ENCODE peak calls at places on chromosomes 3 and 15, in nine cellular contexts. One of them, this sample, is unnamed.
A peak's percentile ranks its signal among the peaks of the same experiment; 100 is the strongest.

GRCh38 chr3:144332866-144333265 is 361.2 kb downstream of the DIPK2A start:
- DNase-seq in NCI-H1694: no peak
- DNase-seq in psoas muscle: no peak
- DNase-seq in naive thymus-derived CD8-positive, alpha-beta T cell: no peak
- DNase-seq in Right ventricle myocardium superior: no peak
- DNase-seq in posterior cingulate gyrus: no peak
- DNase-seq in stomach: no peak
- DNase-seq in uterus: no peak
- DNase-seq in stimulated activated CD8-positive, alpha-beta memory T cell treated with anti-CD3 and anti-CD28 coated beads, Interleukin-7, amount 100 ng/mL, for 1 hour: no peak
- DNase-seq in this sample: no peak

GRCh38 chr3:120450261-120450913 is 405 bp downstream of the FSTL1 start:
- DNase-seq in naive thymus-derived CD8-positive, alpha-beta T cell: no peak
- DNase-seq in stimulated activated CD8-positive, alpha-beta memory T cell treated with anti-CD3 and anti-CD28 coated beads, Interleukin-7, amount 100 ng/mL, for 1 hour: no peak
- DNase-seq in posterior cingulate gyrus: peak; percentile 16
- DNase-seq in stomach: peak; percentile 31
- DNase-seq in uterus: peak; percentile 44
- DNase-seq in Right ventricle myocardium superior: peak; percentile 64
- DNase-seq in NCI-H1694: no peak
- DNase-seq in psoas muscle: peak; percentile 39
- DNase-seq in this sample: peak; percentile 35

GRCh38 chr3:133540896-133541674 is 32.4 kb upstream of the CDV3 start:
- DNase-seq in stomach: no peak
- DNase-seq in NCI-H1694: no peak
- DNase-seq in posterior cingulate gyrus: no peak
- DNase-seq in stimulated activated CD8-positive, alpha-beta memory T cell treated with anti-CD3 and anti-CD28 coated beads, Interleukin-7, amount 100 ng/mL, for 1 hour: no peak
- DNase-seq in naive thymus-derived CD8-positive, alpha-beta T cell: no peak
- DNase-seq in psoas muscle: no peak
- DNase-seq in Right ventricle myocardium superior: no peak
- DNase-seq in uterus: no peak
- DNase-seq in this sample: peak; percentile 40

GRCh38 chr3:105752791-105753415 is 115.9 kb downstream of the CBLB start:
- DNase-seq in stomach: no peak
- DNase-seq in posterior cingulate gyrus: no peak
- DNase-seq in stimulated activated CD8-positive, alpha-beta memory T cell treated with anti-CD3 and anti-CD28 coated beads, Interleukin-7, amount 100 ng/mL, for 1 hour: no peak
- DNase-seq in psoas muscle: no peak
- DNase-seq in uterus: no peak
- DNase-seq in naive thymus-derived CD8-positive, alpha-beta T cell: peak; percentile 17
- DNase-seq in Right ventricle myocardium superior: no peak
- DNase-seq in NCI-H1694: no peak
- DNase-seq in this sample: peak; percentile 27

GRCh38 chr15:34239151-34239761 is 14.4 kb downstream of the EMC4 start:
- DNase-seq in posterior cingulate gyrus: no peak
- DNase-seq in stimulated activated CD8-positive, alpha-beta memory T cell treated with anti-CD3 and anti-CD28 coated beads, Interleukin-7, amount 100 ng/mL, for 1 hour: no peak
- DNase-seq in stomach: no peak
- DNase-seq in naive thymus-derived CD8-positive, alpha-beta T cell: no peak
- DNase-seq in psoas muscle: no peak
- DNase-seq in Right ventricle myocardium superior: no peak
- DNase-seq in NCI-H1694: no peak
- DNase-seq in uterus: no peak
- DNase-seq in this sample: no peak

GRCh38 chr15:53962646-53963561 is 15.3 kb upstream of the UNC13C start:
- DNase-seq in Right ventricle myocardium superior: peak; percentile 43
- DNase-seq in uterus: no peak
- DNase-seq in stimulated activated CD8-positive, alpha-beta memory T cell treated with anti-CD3 and anti-CD28 coated beads, Interleukin-7, amount 100 ng/mL, for 1 hour: no peak
- DNase-seq in stomach: peak; percentile 43
- DNase-seq in naive thymus-derived CD8-positive, alpha-beta T cell: no peak
- DNase-seq in posterior cingulate gyrus: peak; percentile 62
- DNase-seq in psoas muscle: peak; percentile 28
- DNase-seq in NCI-H1694: no peak
- DNase-seq in this sample: peak; percentile 60

GRCh38 chr3:67608034-67608433 is 46.4 kb downstream of the SUCLG2 start:
- DNase-seq in uterus: no peak
- DNase-seq in stomach: no peak
- DNase-seq in stimulated activated CD8-positive, alpha-beta memory T cell treated with anti-CD3 and anti-CD28 coated beads, Interleukin-7, amount 100 ng/mL, for 1 hour: no peak
- DNase-seq in posterior cingulate gyrus: no peak
- DNase-seq in naive thymus-derived CD8-positive, alpha-beta T cell: no peak
- DNase-seq in psoas muscle: no peak
- DNase-seq in Right ventricle myocardium superior: no peak
- DNase-seq in NCI-H1694: no peak
- DNase-seq in this sample: no peak

GRCh38 chr3:54915976-54916375 is 11.9 kb downstream of the LRTM1 start:
- DNase-seq in posterior cingulate gyrus: no peak
- DNase-seq in NCI-H1694: no peak
- DNase-seq in naive thymus-derived CD8-positive, alpha-beta T cell: no peak
- DNase-seq in stimulated activated CD8-positive, alpha-beta memory T cell treated with anti-CD3 and anti-CD28 coated beads, Interleukin-7, amount 100 ng/mL, for 1 hour: no peak
- DNase-seq in uterus: no peak
- DNase-seq in stomach: no peak
- DNase-seq in psoas muscle: no peak
- DNase-seq in Right ventricle myocardium superior: no peak
- DNase-seq in this sample: no peak

GRCh38 chr3:52614689-52615088 is 71.0 kb downstream of the PBRM1 start:
- DNase-seq in stimulated activated CD8-positive, alpha-beta memory T cell treated with anti-CD3 and anti-CD28 coated beads, Interleukin-7, amount 100 ng/mL, for 1 hour: no peak
- DNase-seq in NCI-H1694: no peak
- DNase-seq in stomach: no peak
- DNase-seq in psoas muscle: no peak
- DNase-seq in Right ventricle myocardium superior: no peak
- DNase-seq in naive thymus-derived CD8-positive, alpha-beta T cell: no peak
- DNase-seq in posterior cingulate gyrus: no peak
- DNase-seq in uterus: no peak
- DNase-seq in this sample: no peak

GRCh38 chr3:141648055-141648910 is 89.8 kb upstream of the RNF7 start:
- DNase-seq in posterior cingulate gyrus: no peak
- DNase-seq in psoas muscle: no peak
- DNase-seq in naive thymus-derived CD8-positive, alpha-beta T cell: no peak
- DNase-seq in NCI-H1694: no peak
- DNase-seq in uterus: no peak
- DNase-seq in stomach: no peak
- DNase-seq in Right ventricle myocardium superior: no peak
- DNase-seq in stimulated activated CD8-positive, alpha-beta memory T cell treated with anti-CD3 and anti-CD28 coated beads, Interleukin-7, amount 100 ng/mL, for 1 hour: no peak
- DNase-seq in this sample: no peak

GRCh38 chr15:43406192-43406591 is 35.3 kb downstream of the TUBGCP4 start:
- DNase-seq in NCI-H1694: no peak
- DNase-seq in Right ventricle myocardium superior: no peak
- DNase-seq in stomach: no peak
- DNase-seq in posterior cingulate gyrus: no peak
- DNase-seq in stimulated activated CD8-positive, alpha-beta memory T cell treated with anti-CD3 and anti-CD28 coated beads, Interleukin-7, amount 100 ng/mL, for 1 hour: no peak
- DNase-seq in psoas muscle: no peak
- DNase-seq in uterus: no peak
- DNase-seq in naive thymus-derived CD8-positive, alpha-beta T cell: no peak
- DNase-seq in this sample: no peak

GRCh38 chr3:113531826-113532697 is at the start of gene SIDT1:
- DNase-seq in uterus: no peak
- DNase-seq in NCI-H1694: no peak
- DNase-seq in naive thymus-derived CD8-positive, alpha-beta T cell: peak; percentile 61
- DNase-seq in posterior cingulate gyrus: peak; percentile 34
- DNase-seq in psoas muscle: no peak
- DNase-seq in Right ventricle myocardium superior: no peak
- DNase-seq in stomach: peak; percentile 67
- DNase-seq in stimulated activated CD8-positive, alpha-beta memory T cell treated with anti-CD3 and anti-CD28 coated beads, Interleukin-7, amount 100 ng/mL, for 1 hour: no peak
- DNase-seq in this sample: peak; percentile 73

GRCh38 chr15:80694624-80695098 is 449 bp upstream of the ABHD17C start:
- DNase-seq in NCI-H1694: no peak
- DNase-seq in stomach: no peak
- DNase-seq in Right ventricle myocardium superior: no peak
- DNase-seq in stimulated activated CD8-positive, alpha-beta memory T cell treated with anti-CD3 and anti-CD28 coated beads, Interleukin-7, amount 100 ng/mL, for 1 hour: no peak
- DNase-seq in naive thymus-derived CD8-positive, alpha-beta T cell: peak; percentile 4
- DNase-seq in psoas muscle: peak; percentile 32
- DNase-seq in uterus: no peak
- DNase-seq in posterior cingulate gyrus: no peak
- DNase-seq in this sample: no peak

GRCh38 chr15:54792526-54792925 is 404.2 kb downstream of the RSL24D1 start:
- DNase-seq in stimulated activated CD8-positive, alpha-beta memory T cell treated with anti-CD3 and anti-CD28 coated beads, Interleukin-7, amount 100 ng/mL, for 1 hour: no peak
- DNase-seq in NCI-H1694: no peak
- DNase-seq in stomach: no peak
- DNase-seq in psoas muscle: no peak
- DNase-seq in uterus: no peak
- DNase-seq in naive thymus-derived CD8-positive, alpha-beta T cell: no peak
- DNase-seq in Right ventricle myocardium superior: no peak
- DNase-seq in posterior cingulate gyrus: no peak
- DNase-seq in this sample: no peak